ENCODE peak calls at places on chromosome 12, in five cellular contexts. W is NCI-H82, I is left cardiac atrium, U is NCI-H510A treated with DMSO at 0.1 percent for 48 hours, B is EL. P is an unnamed sample.

GRCh38 chr12:3120701-3121100 is 43.5 kb downstream of the TSPAN9 start:
- DNase-seq in W (no peak), I (no peak), U (no peak), B (no peak), P (no peak)

GRCh38 chr12:122421263-122421814 is 1.1 kb downstream of the CLIP1 start:
- DNase-seq in W (peak; percentile 68), I (peak; percentile 52), U (peak; percentile 61), B (peak; percentile 49), P (peak; percentile 26)

GRCh38 chr12:110165540-110166159 is 41.5 kb downstream of the IFT81 start:
- DNase-seq in W (no peak), I (no peak), U (peak; percentile 24), B (no peak), P (no peak)

GRCh38 chr12:13156277-13156676 is 40.2 kb upstream of the EMP1 start:
- DNase-seq in W (no peak), I (no peak), U (no peak), B (no peak), P (peak; percentile 49)

GRCh38 chr12:104748790-104749189 is 209.3 kb downstream of the SLC41A2 start:
- DNase-seq in W (no peak), I (peak; percentile 39), U (no peak), B (peak; percentile 54), P (peak; percentile 55)

GRCh38 chr12:4141344-4142270 is 132.0 kb upstream of the CCND2 start:
- DNase-seq in W (no peak), I (no peak), U (no peak), B (no peak), P (no peak)

GRCh38 chr12:100468126-100468525 is 5.5 kb upstream of the NR1H4 start:
- DNase-seq in W (no peak), I (no peak), U (no peak), B (no peak), P (no peak)

GRCh38 chr12:85805654-85806053 is 30.6 kb downstream of the RASSF9 start:
- DNase-seq in W (no peak), I (no peak), U (no peak), B (peak; percentile 21), P (peak; percentile 66)

GRCh38 chr12:6273931-6274687 is 36.4 kb upstream of the PLEKHG6 start:
- DNase-seq in W (peak; percentile 37), I (peak; percentile 71), U (no peak), B (no peak), P (no peak)

GRCh38 chr12:111434680-111435338 is 29.1 kb downstream of the SH2B3 start:
- DNase-seq in W (no peak), I (peak; percentile 75), U (peak; percentile 16), B (peak; percentile 69), P (peak; percentile 65)

GRCh38 chr12:112862570-112863137 is 44.1 kb upstream of the OAS1 start:
- DNase-seq in W (no peak), I (no peak), U (no peak), B (no peak), P (no peak)